ENCODE peak calls at places on chromosomes 13 and 19, in four cellular contexts. O, W, Z and K are unnamed samples.

GRCh38 chr19:10625003-10625761 is at the start of gene SLC44A2:
- DNase-seq in Z (peak; percentile 78), W (peak; percentile 93), O (no peak), K (peak; percentile 93)

GRCh38 chr13:33015275-33015674 is 948 bp upstream of the KL start:
- DNase-seq in W (no peak), O (no peak), Z (no peak), K (no peak)

GRCh38 chr19:40702337-40703012 is 12.0 kb upstream of the NUMBL start:
- DNase-seq in O (no peak), Z (no peak), W (peak; percentile 92), K (no peak)

GRCh38 chr19:35592226-35592625 is 6.3 kb downstream of the PMIS2 start:
- DNase-seq in O (peak; percentile 14), W (peak; percentile 76), Z (peak; percentile 31), K (peak; percentile 24)

GRCh38 chr13:46607768-46608553 is 55.0 kb downstream of the LRCH1 start:
- DNase-seq in O (no peak), W (no peak), Z (no peak), K (no peak)

GRCh38 chr13:85223883-85224656 is 575.1 kb downstream of the SLITRK6 start:
- DNase-seq in Z (no peak), O (no peak), W (no peak), K (no peak)

GRCh38 chr13:97339019-97339988 is 94.7 kb upstream of the RAP2A start:
- DNase-seq in Z (peak; percentile 25), W (no peak), O (no peak), K (no peak)

GRCh38 chr19:10634881-10635463 is 9.6 kb downstream of the SLC44A2 start:
- DNase-seq in O (no peak), Z (peak; percentile 44), W (no peak), K (no peak)

GRCh38 chr19:50003810-50004419 is 21.3 kb downstream of the VRK3 start:
- DNase-seq in Z (peak; percentile 86), W (no peak), O (no peak), K (peak; percentile 61)

GRCh38 chr19:55473613-55474012 is 2.8 kb upstream of the ZNF628 start:
- DNase-seq in O (no peak), Z (no peak), W (no peak), K (peak; percentile 79)

GRCh38 chr19:18539372-18539771 is 4.0 kb downstream of the FKBP8 start:
- DNase-seq in W (no peak), O (no peak), Z (no peak), K (no peak)
- H3K4me1 ChIP-seq in W (no peaks in the 10 kb centered on the region), O (peaks cover 21% of the 10 kb centered on the region), Z (peaks cover 13% of the 10 kb centered on the region), K (peaks cover 5% of the 10 kb centered on the region)

GRCh38 chr19:3479819-3480215 is 508 bp downstream of the SMIM24 start:
- DNase-seq in W (peak; percentile 76), O (peak; percentile 33), Z (no peak), K (peak; percentile 43)
- H3K4me3 ChIP-seq in W (no peak overlapping the region), O (no peak overlapping the region), Z (no peak overlapping the region), K (no peak overlapping the region)

GRCh38 chr19:17078920-17079709 is 3.5 kb downstream of the MYO9B start:
- DNase-seq in O (no peak), Z (no peak), W (no peak), K (no peak)
- H3K27ac ChIP-seq in O (peak overlapping the region; percentile 27), Z (peak overlapping the region; percentile 95), W (peak overlapping the region; percentile 99), K (peak overlapping the region; percentile 48)

GRCh38 chr19:6568010-6568411 is 22.9 kb downstream of the CD70 start:
- DNase-seq in W (no peak), O (no peak), Z (no peak), K (no peak)
- H3K4me1 ChIP-seq in W (no peaks in the 10 kb centered on the region), O (no peaks in the 10 kb centered on the region), Z (no peaks in the 10 kb centered on the region), K (no peaks in the 10 kb centered on the region)